ENCODE peak calls at places on chromosomes 3 and 15, in eight cellular contexts. W, X, P, N, M, D, L and Y are unnamed samples.

GRCh38 chr3:3998140-3998977 is 199.1 kb downstream of the LRRN1 start:
- DNase-seq in P (no peak), W (no peak), D (peak; percentile 15), X (peak; percentile 27), N (peak; percentile 38), L (peak; percentile 6), M (no peak), Y (peak; percentile 80)

GRCh38 chr3:61936344-61936937 is 375.1 kb downstream of the PTPRG start:
- DNase-seq in M (no peak), X (peak; percentile 61), W (no peak), P (no peak), D (no peak), L (no peak), N (no peak), Y (peak; percentile 15)

GRCh38 chr3:123385981-123386380 is 62.9 kb downstream of the ADCY5 start:
- DNase-seq in W (peak; percentile 88), N (peak; percentile 18), X (no peak), P (no peak), D (no peak), M (no peak), L (no peak), Y (no peak)

GRCh38 chr3:79074558-79074957 is 693.2 kb downstream of the ROBO1 start:
- DNase-seq in N (no peak), W (no peak), X (no peak), D (no peak), P (no peak), M (no peak), L (no peak), Y (no peak)

GRCh38 chr15:31214864-31215489 is 111.7 kb upstream of the KLF13 start:
- DNase-seq in P (no peak), X (no peak), M (no peak), L (no peak), W (peak; percentile 92), N (no peak), D (no peak), Y (no peak)

GRCh38 chr3:15682766-15683165 is 81.2 kb downstream of the BTD start:
- DNase-seq in W (no peak), M (no peak), P (no peak), L (no peak), X (no peak), D (no peak), N (no peak), Y (no peak)

GRCh38 chr3:16338124-16338523 is 73.1 kb downstream of the OXNAD1 start:
- DNase-seq in W (no peak), M (peak; percentile 33), N (no peak), L (no peak), D (no peak), X (no peak), P (peak; percentile 30), Y (no peak)

GRCh38 chr3:86251781-86252180 is 739.2 kb downstream of the VGLL3 start:
- DNase-seq in D (no peak), L (peak; percentile 13), P (no peak), N (no peak), X (no peak), M (no peak), W (no peak), Y (no peak)

GRCh38 chr15:65409284-65409631 is 13.5 kb downstream of the IGDCC4 start:
- DNase-seq in M (no peak), D (no peak), X (no peak), N (peak; percentile 100), P (no peak), W (no peak), L (no peak), Y (no peak)

GRCh38 chr15:66588971-66589370 is 23.2 kb upstream of the LCTL start:
- DNase-seq in W (no peak), P (no peak), M (no peak), X (no peak), D (no peak), N (no peak), L (no peak), Y (no peak)

GRCh38 chr3:171565671-171566070 is 105.5 kb upstream of the TNIK start:
- DNase-seq in M (no peak), L (peak; percentile 15), N (no peak), D (no peak), X (no peak), P (no peak), W (no peak), Y (no peak)

GRCh38 chr15:43232289-43232874 is 11.6 kb upstream of the EPB42 start:
- DNase-seq in P (no peak), M (no peak), L (no peak), X (no peak), D (no peak), N (no peak), W (no peak), Y (no peak)

GRCh38 chr15:32825219-32825618 is 107.4 kb downstream of the GREM1 start:
- DNase-seq in P (no peak), W (no peak), X (no peak), L (no peak), M (no peak), N (peak; percentile 29), D (no peak), Y (no peak)

GRCh38 chr3:79818015-79818414 is 50.2 kb upstream of the ROBO1 start:
- DNase-seq in L (no peak), W (no peak), P (no peak), X (no peak), D (no peak), N (no peak), M (no peak), Y (no peak)

GRCh38 chr3:179020112-179020511 is 51.5 kb downstream of the ZMAT3 start:
- DNase-seq in D (no peak), X (no peak), N (no peak), W (no peak), L (peak; percentile 31), M (no peak), P (no peak), Y (no peak)